ENCODE peak calls at places on chromosomes 3 and 15, in eight cellular contexts. One of them, this sample, is unnamed.

GRCh38 chr3:143234521-143234920 is 115.0 kb downstream of the CHST2 start:
- DNase-seq in heart left ventricle: no peak
- DNase-seq in sigmoid colon: no peak
- DNase-seq in fibroblast of lung: peak; percentile 76
- DNase-seq in GM23248: peak; percentile 43
- DNase-seq in BE2C: no peak
- DNase-seq in lower lobe of right lung: no peak
- DNase-seq in mammary epithelial cell: no peak
- DNase-seq in this sample: no peak

GRCh38 chr15:57215371-57215770 is 160.9 kb upstream of the CGNL1 start:
- DNase-seq in BE2C: no peak
- DNase-seq in heart left ventricle: no peak
- DNase-seq in sigmoid colon: no peak
- DNase-seq in fibroblast of lung: peak; percentile 52
- DNase-seq in lower lobe of right lung: no peak
- DNase-seq in mammary epithelial cell: no peak
- DNase-seq in GM23248: peak; percentile 29
- DNase-seq in this sample: no peak

GRCh38 chr3:37114251-37115145 is 59.9 kb downstream of the LRRFIP2 start:
- DNase-seq in sigmoid colon: no peak
- DNase-seq in fibroblast of lung: peak; percentile 91
- DNase-seq in GM23248: peak; percentile 92
- DNase-seq in BE2C: no peak
- DNase-seq in heart left ventricle: no peak
- DNase-seq in lower lobe of right lung: no peak
- DNase-seq in mammary epithelial cell: peak; percentile 76
- DNase-seq in this sample: no peak

GRCh38 chr3:79843180-79843579 is 75.4 kb upstream of the ROBO1 start:
- DNase-seq in fibroblast of lung: peak; percentile 44
- DNase-seq in heart left ventricle: no peak
- DNase-seq in lower lobe of right lung: no peak
- DNase-seq in GM23248: no peak
- DNase-seq in BE2C: no peak
- DNase-seq in mammary epithelial cell: no peak
- DNase-seq in sigmoid colon: no peak
- DNase-seq in this sample: no peak

GRCh38 chr3:58058654-58059263 is 50.5 kb downstream of the FLNB start:
- DNase-seq in fibroblast of lung: peak; percentile 83
- DNase-seq in mammary epithelial cell: no peak
- DNase-seq in GM23248: peak; percentile 88
- DNase-seq in BE2C: no peak
- DNase-seq in heart left ventricle: no peak
- DNase-seq in lower lobe of right lung: no peak
- DNase-seq in sigmoid colon: no peak
- DNase-seq in this sample: no peak

GRCh38 chr15:65743637-65744252 is 48.3 kb downstream of the DENND4A start:
- DNase-seq in fibroblast of lung: no peak
- DNase-seq in BE2C: no peak
- DNase-seq in lower lobe of right lung: no peak
- DNase-seq in heart left ventricle: no peak
- DNase-seq in GM23248: no peak
- DNase-seq in sigmoid colon: no peak
- DNase-seq in mammary epithelial cell: no peak
- DNase-seq in this sample: no peak

GRCh38 chr15:92413511-92413910 is 19.8 kb downstream of the ST8SIA2 start:
- DNase-seq in mammary epithelial cell: no peak
- DNase-seq in fibroblast of lung: no peak
- DNase-seq in sigmoid colon: no peak
- DNase-seq in GM23248: no peak
- DNase-seq in BE2C: no peak
- DNase-seq in lower lobe of right lung: no peak
- DNase-seq in heart left ventricle: no peak
- DNase-seq in this sample: no peak

GRCh38 chr3:12633108-12633507 is 30.8 kb downstream of the RAF1 start:
- DNase-seq in BE2C: no peak
- DNase-seq in lower lobe of right lung: no peak
- DNase-seq in sigmoid colon: no peak
- DNase-seq in GM23248: no peak
- DNase-seq in heart left ventricle: no peak
- DNase-seq in fibroblast of lung: no peak
- DNase-seq in mammary epithelial cell: no peak
- DNase-seq in this sample: no peak

GRCh38 chr15:25171111-25171811 is 216.5 kb downstream of the SNRPN start:
- DNase-seq in GM23248: no peak
- DNase-seq in mammary epithelial cell: no peak
- DNase-seq in sigmoid colon: peak; percentile 51
- DNase-seq in lower lobe of right lung: peak; percentile 36
- DNase-seq in BE2C: peak; percentile 4
- DNase-seq in heart left ventricle: peak; percentile 11
- DNase-seq in fibroblast of lung: no peak
- DNase-seq in this sample: no peak

GRCh38 chr3:22176911-22177310 is 425.9 kb upstream of the ZNF385D start:
- DNase-seq in lower lobe of right lung: no peak
- DNase-seq in BE2C: no peak
- DNase-seq in fibroblast of lung: no peak
- DNase-seq in GM23248: no peak
- DNase-seq in sigmoid colon: no peak
- DNase-seq in heart left ventricle: no peak
- DNase-seq in mammary epithelial cell: no peak
- DNase-seq in this sample: no peak

GRCh38 chr3:194632983-194633348 is 253 bp downstream of the TMEM44 start:
- DNase-seq in mammary epithelial cell: no peak
- DNase-seq in lower lobe of right lung: peak; percentile 62
- DNase-seq in BE2C: no peak
- DNase-seq in heart left ventricle: peak; percentile 40
- DNase-seq in fibroblast of lung: peak; percentile 40
- DNase-seq in GM23248: peak; percentile 66
- DNase-seq in sigmoid colon: peak; percentile 60
- DNase-seq in this sample: peak; percentile 37

GRCh38 chr3:97914390-97914789 is 57.8 kb downstream of the RIOX2 start:
- DNase-seq in heart left ventricle: no peak
- DNase-seq in GM23248: peak; percentile 12
- DNase-seq in lower lobe of right lung: no peak
- DNase-seq in sigmoid colon: no peak
- DNase-seq in BE2C: no peak
- DNase-seq in mammary epithelial cell: peak; percentile 82
- DNase-seq in fibroblast of lung: peak; percentile 31
- DNase-seq in this sample: no peak

GRCh38 chr3:117695321-117695720 is 985.7 kb downstream of the TUSC7 start:
- DNase-seq in BE2C: no peak
- DNase-seq in fibroblast of lung: peak; percentile 85
- DNase-seq in GM23248: peak; percentile 85
- DNase-seq in mammary epithelial cell: no peak
- DNase-seq in heart left ventricle: no peak
- DNase-seq in sigmoid colon: no peak
- DNase-seq in lower lobe of right lung: no peak
- DNase-seq in this sample: no peak

GRCh38 chr3:52237659-52238172 is 1.2 kb downstream of the TWF2 start:
- DNase-seq in fibroblast of lung: peak; percentile 91
- DNase-seq in BE2C: peak; percentile 43
- DNase-seq in heart left ventricle: peak; percentile 78
- DNase-seq in sigmoid colon: peak; percentile 97
- DNase-seq in mammary epithelial cell: peak; percentile 84
- DNase-seq in GM23248: peak; percentile 98
- DNase-seq in lower lobe of right lung: peak; percentile 81
- DNase-seq in this sample: peak; percentile 88

GRCh38 chr3:11288786-11289637 is 16.8 kb downstream of the ATG7 start:
- DNase-seq in GM23248: peak; percentile 92
- DNase-seq in mammary epithelial cell: peak; percentile 93
- DNase-seq in sigmoid colon: no peak
- DNase-seq in BE2C: no peak
- DNase-seq in fibroblast of lung: peak; percentile 95
- DNase-seq in heart left ventricle: no peak
- DNase-seq in lower lobe of right lung: no peak
- DNase-seq in this sample: no peak

GRCh38 chr3:156826144-156826895 is at the start of gene LEKR1:
- DNase-seq in GM23248: peak; percentile 92
- DNase-seq in BE2C: peak; percentile 76
- DNase-seq in mammary epithelial cell: peak; percentile 92
- DNase-seq in sigmoid colon: peak; percentile 92
- DNase-seq in lower lobe of right lung: peak; percentile 94
- DNase-seq in fibroblast of lung: peak; percentile 95
- DNase-seq in heart left ventricle: peak; percentile 90
- DNase-seq in this sample: peak; percentile 93
- H3K27me3 ChIP-seq in GM23248: no peaks in the 10 kb centered on the region
- H3K27me3 ChIP-seq in BE2C: peaks cover 20% of the 10 kb centered on the region
- H3K27me3 ChIP-seq in mammary epithelial cell: no peaks in the 10 kb centered on the region
- H3K27me3 ChIP-seq in sigmoid colon: no peaks in the 10 kb centered on the region
- H3K27me3 ChIP-seq in lower lobe of right lung: no peaks in the 10 kb centered on the region
- H3K27me3 ChIP-seq in fibroblast of lung: no peaks in the 10 kb centered on the region
- H3K27me3 ChIP-seq in heart left ventricle: no peaks in the 10 kb centered on the region
- H3K27me3 ChIP-seq in this sample: no peaks in the 10 kb centered on the region

DNA sequence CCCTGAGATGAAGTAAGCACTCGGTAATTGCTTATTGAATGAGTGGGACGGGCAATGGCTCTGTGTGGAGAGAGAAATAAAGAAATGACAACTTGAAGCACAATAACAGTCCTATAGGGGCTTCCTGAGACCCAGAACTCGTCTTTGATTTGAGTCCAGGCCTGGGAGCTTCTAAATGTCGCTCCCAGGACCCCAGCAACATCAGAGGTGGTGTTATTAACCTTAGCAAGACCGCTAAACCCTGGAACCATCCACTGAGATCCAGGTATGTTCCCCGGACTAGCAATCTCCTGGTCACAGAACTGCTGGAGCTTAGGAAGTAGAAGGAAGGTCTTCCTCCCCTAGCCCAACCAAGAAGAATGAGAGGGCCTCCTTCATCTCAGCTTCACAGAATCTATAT is 160.0 kb downstream of the MINAR1 start:
- DNase-seq in sigmoid colon: no peak
- DNase-seq in BE2C: no peak
- DNase-seq in heart left ventricle: no peak
- DNase-seq in GM23248: no peak
- DNase-seq in mammary epithelial cell: no peak
- DNase-seq in lower lobe of right lung: no peak
- DNase-seq in fibroblast of lung: no peak
- DNase-seq in this sample: no peak
- H3K27me3 ChIP-seq in sigmoid colon: no peaks in the 10 kb centered on the region
- H3K27me3 ChIP-seq in BE2C: no peaks in the 10 kb centered on the region
- H3K27me3 ChIP-seq in heart left ventricle: peaks cover 16% of the 10 kb centered on the region
- H3K27me3 ChIP-seq in GM23248: peaks cover 22% of the 10 kb centered on the region
- H3K27me3 ChIP-seq in mammary epithelial cell: peaks cover 3% of the 10 kb centered on the region
- H3K27me3 ChIP-seq in lower lobe of right lung: no peaks in the 10 kb centered on the region
- H3K27me3 ChIP-seq in fibroblast of lung: no peaks in the 10 kb centered on the region
- H3K27me3 ChIP-seq in this sample: no peaks in the 10 kb centered on the region

DNA sequence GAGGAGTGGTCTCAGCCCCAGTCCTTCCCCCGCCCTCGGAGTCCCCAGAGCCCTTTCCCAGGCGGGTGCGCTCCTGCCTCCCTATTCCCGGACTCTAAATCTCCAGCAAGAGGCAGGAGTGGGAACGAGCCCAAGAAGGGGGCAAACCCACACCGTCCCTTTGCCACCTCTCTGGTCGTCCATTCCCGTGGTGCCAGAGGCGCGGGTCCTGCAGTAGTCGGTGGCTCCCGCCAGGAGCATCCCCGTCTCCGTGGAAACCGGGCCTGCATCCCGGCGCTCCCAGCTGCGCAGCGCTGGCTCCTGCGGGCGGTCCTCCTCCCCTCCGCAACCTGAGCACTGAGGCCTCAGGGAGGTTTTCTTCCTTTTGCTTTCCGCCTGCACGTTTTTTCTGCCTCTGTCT is 44.8 kb downstream of the LHFPL4 start:
- DNase-seq in lower lobe of right lung: no peak
- DNase-seq in fibroblast of lung: no peak
- DNase-seq in heart left ventricle: no peak
- DNase-seq in BE2C: peak; percentile 48
- DNase-seq in mammary epithelial cell: no peak
- DNase-seq in GM23248: peak; percentile 19
- DNase-seq in sigmoid colon: no peak
- DNase-seq in this sample: no peak
- H3K27me3 ChIP-seq in lower lobe of right lung: peaks cover 30% of the 10 kb centered on the region
- H3K27me3 ChIP-seq in fibroblast of lung: peaks cover 21% of the 10 kb centered on the region
- H3K27me3 ChIP-seq in heart left ventricle: peaks cover 38% of the 10 kb centered on the region
- H3K27me3 ChIP-seq in BE2C: no peaks in the 10 kb centered on the region
- H3K27me3 ChIP-seq in mammary epithelial cell: peaks cover 12% of the 10 kb centered on the region
- H3K27me3 ChIP-seq in GM23248: peaks cover 26% of the 10 kb centered on the region
- H3K27me3 ChIP-seq in sigmoid colon: peaks cover 3% of the 10 kb centered on the region
- H3K27me3 ChIP-seq in this sample: no peaks in the 10 kb centered on the region

GRCh38 chr3:4838621-4839022 is 140.6 kb upstream of the BHLHE40 start:
- DNase-seq in fibroblast of lung: no peak
- DNase-seq in sigmoid colon: no peak
- DNase-seq in BE2C: no peak
- DNase-seq in mammary epithelial cell: no peak
- DNase-seq in GM23248: no peak
- DNase-seq in heart left ventricle: no peak
- DNase-seq in lower lobe of right lung: no peak
- DNase-seq in this sample: no peak

GRCh38 chr3:4839278-4839677 is 140.0 kb upstream of the BHLHE40 start:
- DNase-seq in lower lobe of right lung: no peak
- DNase-seq in mammary epithelial cell: no peak
- DNase-seq in GM23248: no peak
- DNase-seq in heart left ventricle: no peak
- DNase-seq in fibroblast of lung: no peak
- DNase-seq in sigmoid colon: no peak
- DNase-seq in BE2C: no peak
- DNase-seq in this sample: no peak

GRCh38 chr3:4835616-4836043 is 143.6 kb upstream of the BHLHE40 start:
- DNase-seq in mammary epithelial cell: peak; percentile 45
- DNase-seq in BE2C: no peak
- DNase-seq in heart left ventricle: no peak
- DNase-seq in lower lobe of right lung: no peak
- DNase-seq in GM23248: no peak
- DNase-seq in sigmoid colon: no peak
- DNase-seq in fibroblast of lung: peak; percentile 52
- DNase-seq in this sample: no peak

GRCh38 chr3:4836516-4836915 is 142.7 kb upstream of the BHLHE40 start:
- DNase-seq in mammary epithelial cell: no peak
- DNase-seq in GM23248: no peak
- DNase-seq in BE2C: no peak
- DNase-seq in lower lobe of right lung: no peak
- DNase-seq in heart left ventricle: no peak
- DNase-seq in sigmoid colon: no peak
- DNase-seq in fibroblast of lung: no peak
- DNase-seq in this sample: no peak

DNA sequence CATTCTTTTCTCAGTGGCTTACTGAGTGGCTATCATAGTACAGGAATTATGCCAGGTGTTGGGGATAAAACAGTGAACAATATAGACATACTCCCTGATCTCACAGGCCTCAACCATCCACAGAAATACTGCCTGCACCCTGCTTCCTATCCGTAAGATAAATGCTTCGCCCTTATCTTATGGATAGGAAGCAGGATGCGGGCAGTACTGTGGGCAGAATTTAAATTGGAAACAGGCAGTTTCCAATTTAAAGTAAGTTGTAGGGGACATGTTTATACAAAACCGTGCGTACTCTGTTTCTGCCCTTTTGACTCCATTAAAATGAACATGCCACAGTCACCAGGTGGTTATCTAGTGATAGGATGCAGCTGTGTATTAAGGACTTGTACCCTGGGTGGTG is 141.8 kb upstream of the BHLHE40 start:
- DNase-seq in mammary epithelial cell: no peak
- DNase-seq in lower lobe of right lung: no peak
- DNase-seq in fibroblast of lung: no peak
- DNase-seq in GM23248: no peak
- DNase-seq in BE2C: no peak
- DNase-seq in sigmoid colon: no peak
- DNase-seq in heart left ventricle: no peak
- DNase-seq in this sample: no peak
- H3K27me3 ChIP-seq in mammary epithelial cell: no peaks in the 10 kb centered on the region
- H3K27me3 ChIP-seq in lower lobe of right lung: no peaks in the 10 kb centered on the region
- H3K27me3 ChIP-seq in fibroblast of lung: no peaks in the 10 kb centered on the region
- H3K27me3 ChIP-seq in GM23248: no peaks in the 10 kb centered on the region
- H3K27me3 ChIP-seq in BE2C: no peaks in the 10 kb centered on the region
- H3K27me3 ChIP-seq in sigmoid colon: no peaks in the 10 kb centered on the region
- H3K27me3 ChIP-seq in heart left ventricle: no peaks in the 10 kb centered on the region
- H3K27me3 ChIP-seq in this sample: no peaks in the 10 kb centered on the region

This sample was measured in testis.